ENCODE peak calls at places on chromosomes 4 and X, in six cellular contexts. L is head of caudate nucleus, S is substantia nigra, D is NCI-H1417 treated with DMSO at 0.1 percent for 48 hours, O is HT-29, F is colonic mucosa. R is an unnamed sample.

GRCh38 chr4:151012836-151013235 is 2.2 kb downstream of the LRBA start:
- DNase-seq in L (no peak), F (peak; percentile 54), O (peak; percentile 69), S (no peak), D (no peak), R (no peak)

GRCh38 chr4:159655547-159655946 is 552.7 kb downstream of the RAPGEF2 start:
- DNase-seq in O (peak; percentile 9), S (no peak), D (no peak), F (no peak), L (no peak), R (no peak)

GRCh38 chrX:19709117-19709811 is 178.1 kb downstream of the SH3KBP1 start:
- DNase-seq in L (no peak), O (no peak), D (no peak), F (no peak), S (no peak), R (no peak)

GRCh38 chr4:112170451-112170993 is 25.3 kb downstream of the FAM241A start:
- DNase-seq in F (no peak), S (no peak), L (no peak), D (no peak), O (peak; percentile 78), R (no peak)

GRCh38 chr4:75633846-75634245 is 3.5 kb upstream of the CDKL2 start:
- DNase-seq in O (no peak), L (no peak), D (no peak), F (no peak), S (no peak), R (no peak)

GRCh38 chr4:127007336-127007735 is 625.4 kb upstream of the INTU start:
- DNase-seq in S (no peak), L (no peak), O (no peak), D (no peak), F (no peak), R (no peak)

GRCh38 chrX:27336466-27337091 is 126.6 kb downstream of the PPP4R3C start:
- DNase-seq in S (no peak), L (peak; percentile 68), F (peak; percentile 33), O (peak; percentile 58), D (no peak), R (peak; percentile 8)

GRCh38 chrX:1075156-1075555 is 137.3 kb downstream of the CRLF2 start:
- DNase-seq in F (no peak), S (no peak), L (no peak), D (no peak), O (no peak), R (no peak)

GRCh38 chr4:82739292-82740190 is 59.1 kb downstream of the SCD5 start:
- DNase-seq in O (peak; percentile 82), S (peak; percentile 40), F (peak; percentile 81), L (peak; percentile 88), D (no peak), R (peak; percentile 48)

GRCh38 chr4:6379787-6380745 is 92.3 kb downstream of the PPP2R2C start:
- DNase-seq in F (no peak), O (no peak), L (no peak), S (no peak), D (no peak), R (no peak)

GRCh38 chr4:149766135-149766534 is 49.5 kb downstream of the IQCM start:
- DNase-seq in D (no peak), F (no peak), L (no peak), S (no peak), O (no peak), R (no peak)

GRCh38 chr4:5051210-5051691 is at the start of gene STK32B:
- DNase-seq in L (peak; percentile 60), D (peak; percentile 21), F (peak; percentile 43), O (no peak), S (no peak), R (no peak)

GRCh38 chrX:15973941-15974340 is 119.3 kb upstream of the AP1S2 start:
- DNase-seq in S (no peak), O (no peak), L (no peak), D (no peak), F (no peak), R (no peak)

GRCh38 chr4:148126825-148127224 is 315.4 kb downstream of the NR3C2 start:
- DNase-seq in F (no peak), L (no peak), S (no peak), O (no peak), D (no peak), R (no peak)

GRCh38 chrX:27619459-27619858 is 29.3 kb downstream of the DCAF8L2 start:
- DNase-seq in O (no peak), D (no peak), F (no peak), L (no peak), S (no peak), R (no peak)

GRCh38 chr4:123284166-123284565 is 112.4 kb upstream of the SPRY1 start:
- DNase-seq in L (no peak), D (no peak), O (no peak), F (no peak), S (no peak), R (no peak)

GRCh38 chr4:166827653-166828052 is 406.6 kb downstream of the SPOCK3 start:
- DNase-seq in S (no peak), O (no peak), L (no peak), F (no peak), D (no peak), R (no peak)

GRCh38 chr4:121697626-121698025 is 846 bp upstream of the ANXA5 start:
- DNase-seq in L (no peak), F (no peak), D (no peak), O (no peak), S (no peak), R (no peak)

GRCh38 chr4:24063771-24064170 is 173.9 kb upstream of the PPARGC1A start:
- DNase-seq in L (no peak), D (peak; percentile 30), S (no peak), F (no peak), O (no peak), R (no peak)

GRCh38 chrX:70029790-70030189 is 19.9 kb downstream of the AWAT2 start:
- DNase-seq in O (no peak), S (no peak), F (no peak), D (no peak), L (no peak), R (no peak)

GRCh38 chrX:13179100-13179499 is 134.7 kb upstream of the FAM9C start:
- DNase-seq in L (no peak), O (no peak), S (no peak), F (no peak), D (no peak), R (no peak)

GRCh38 chr4:143083811-143084472 is 100.8 kb upstream of the USP38 start:
- DNase-seq in S (no peak), O (no peak), D (no peak), F (no peak), L (no peak), R (no peak)

GRCh38 chr4:29058519-29058918 is 1661.7 kb upstream of the PCDH7 start:
- DNase-seq in O (no peak), D (no peak), F (no peak), S (no peak), L (no peak), R (no peak)

GRCh38 chr4:15002659-15003440 is 569 bp downstream of the CPEB2 start:
- DNase-seq in O (peak; percentile 65), D (no peak), S (peak; percentile 62), L (peak; percentile 81), F (peak; percentile 82), R (peak; percentile 90)

GRCh38 chrX:149453030-149453429 is 52.1 kb downstream of the IDS start:
- DNase-seq in D (no peak), L (no peak), S (no peak), F (no peak), O (peak; percentile 45), R (peak; percentile 8)

GRCh38 chr4:10013722-10014121 is 7.6 kb downstream of the SLC2A9 start:
- DNase-seq in L (peak; percentile 67), F (peak; percentile 78), D (no peak), S (no peak), O (peak; percentile 62), R (no peak)

GRCh38 chr4:131764730-131765129 is 1384.4 kb upstream of the PCDH10 start:
- DNase-seq in F (no peak), D (no peak), L (no peak), O (no peak), S (no peak), R (no peak)

GRCh38 chr4:139783761-139784484 is 118.3 kb downstream of the MGST2 start:
- DNase-seq in S (peak; percentile 24), D (no peak), O (no peak), F (no peak), L (peak; percentile 50), R (peak; percentile 58)

GRCh38 chrX:153434801-153435200 is 11.1 kb downstream of the TREX2 start:
- DNase-seq in S (no peak), D (no peak), L (no peak), F (no peak), O (no peak), R (no peak)

GRCh38 chr4:154822775-154823174 is 41.7 kb downstream of the RBM46 start:
- DNase-seq in O (no peak), L (no peak), S (no peak), F (no peak), D (no peak), R (no peak)

GRCh38 chr4:41318839-41319530 is 62.3 kb downstream of the UCHL1 start:
- DNase-seq in D (no peak), O (peak; percentile 77), L (no peak), F (no peak), S (no peak), R (no peak)

GRCh38 chr4:37157403-37158167 is 87.0 kb upstream of the NWD2 start:
- DNase-seq in O (peak; percentile 26), D (no peak), F (no peak), S (no peak), L (no peak), R (no peak)

GRCh38 chr4:41776466-41776865 is 27.9 kb upstream of the PHOX2B start:
- DNase-seq in O (no peak), F (no peak), L (no peak), D (no peak), S (no peak), R (no peak)

GRCh38 chrX:17859609-17860178 is 1.4 kb downstream of the RAI2 start:
- DNase-seq in O (no peak), S (no peak), F (no peak), L (no peak), D (peak; percentile 13), R (no peak)

GRCh38 chr4:15778742-15779231 is 659 bp downstream of the CD38 start:
- DNase-seq in D (no peak), F (peak; percentile 50), S (peak; percentile 20), O (no peak), L (peak; percentile 70), R (no peak)

GRCh38 chrX:40130207-40130606 is 32.4 kb upstream of the BCOR start:
- DNase-seq in F (no peak), L (no peak), O (no peak), D (no peak), S (no peak), R (no peak)

GRCh38 chr4:73308286-73308685 is 49.7 kb upstream of the ANKRD17 start:
- DNase-seq in S (no peak), F (no peak), O (no peak), L (no peak), D (no peak), R (no peak)

GRCh38 chr4:682490-683172 is 6.3 kb downstream of the SLC49A3 start:
- DNase-seq in L (no peak), O (peak; percentile 54), D (no peak), F (no peak), S (no peak), R (no peak)